ENCODE peak calls at places on chromosomes 3 and 15, in eight cellular contexts. I is AG09309; Q is mucosa of descending colon; D is CD8-positive, alpha-beta memory T cell; N is transverse colon; E is cardiac muscle cell; X is H7; M is right lobe of liver. Y is an unnamed sample.

GRCh38 chr15:74340139-74340538 is 27.3 kb downstream of the CYP11A1 start:
- DNase-seq in N (no peak), X (peak; percentile 27), E (peak; percentile 47), I (no peak), M (no peak), Q (no peak), D (no peak), Y (no peak)

GRCh38 chr3:24316887-24317383 is 177.7 kb downstream of the THRB start:
- DNase-seq in Q (no peak), E (peak; percentile 54), X (no peak), I (no peak), M (no peak), D (no peak), N (peak; percentile 68), Y (peak; percentile 64)

GRCh38 chr3:13451301-13451673 is 28.8 kb upstream of the HDAC11 start:
- DNase-seq in M (no peak), Q (no peak), D (no peak), X (no peak), I (no peak), N (peak; percentile 24), E (no peak), Y (no peak)

GRCh38 chr15:85673326-85673725 is 121.4 kb downstream of the KLHL25 start:
- DNase-seq in I (no peak), X (no peak), N (no peak), E (no peak), D (no peak), M (no peak), Q (no peak), Y (no peak)

GRCh38 chr3:30231277-30232141 is 374.9 kb upstream of the TGFBR2 start:
- DNase-seq in X (no peak), N (no peak), Q (no peak), I (peak; percentile 85), M (no peak), E (peak; percentile 59), D (no peak), Y (no peak)

GRCh38 chr3:14274537-14274936 is 95.9 kb downstream of the LSM3 start:
- DNase-seq in I (no peak), Q (no peak), X (no peak), N (no peak), D (no peak), E (no peak), M (no peak), Y (no peak)

GRCh38 chr3:171001957-171002694 is 24.4 kb downstream of the SLC2A2 start:
- DNase-seq in M (no peak), Q (no peak), I (no peak), N (peak; percentile 18), E (peak; percentile 23), D (no peak), X (no peak), Y (peak; percentile 84)

GRCh38 chr15:88917764-88918163 is 4.6 kb upstream of the MFGE8 start:
- DNase-seq in E (no peak), Q (no peak), X (no peak), D (no peak), N (no peak), I (no peak), M (no peak), Y (no peak)

GRCh38 chr3:78721771-78722543 is 1045.8 kb downstream of the ROBO1 start:
- DNase-seq in M (no peak), Q (no peak), X (no peak), E (no peak), N (no peak), I (no peak), D (no peak), Y (no peak)

GRCh38 chr3:136343873-136344281 is 93.7 kb downstream of the PCCB start:
- DNase-seq in Q (peak; percentile 89), M (no peak), I (peak; percentile 89), X (no peak), N (peak; percentile 91), E (peak; percentile 91), D (no peak), Y (peak; percentile 41)

GRCh38 chr3:162729686-162730085 is 1233.1 kb downstream of the OTOL1 start:
- DNase-seq in X (no peak), N (no peak), E (no peak), M (no peak), I (no peak), Q (no peak), D (no peak), Y (no peak)

GRCh38 chr3:57752307-57752706 is 3.8 kb upstream of the SLMAP start:
- DNase-seq in X (no peak), Q (no peak), I (no peak), D (no peak), E (no peak), N (peak; percentile 59), M (no peak), Y (no peak)

GRCh38 chr15:101156061-101156460 is 95.8 kb downstream of the CHSY1 start:
- DNase-seq in X (no peak), I (no peak), Q (no peak), M (no peak), E (no peak), D (no peak), N (no peak), Y (no peak)

GRCh38 chr3:150746791-150747590 is 16.0 kb downstream of the SIAH2 start:
- DNase-seq in D (no peak), N (no peak), M (peak; percentile 66), E (no peak), Q (no peak), I (no peak), X (no peak), Y (no peak)

GRCh38 chr15:79179108-79179561 is 88.6 kb upstream of the RASGRF1 start:
- DNase-seq in E (peak; percentile 18), X (no peak), Q (no peak), I (no peak), N (no peak), M (no peak), D (no peak), Y (peak; percentile 83)

GRCh38 chr3:69649713-69650419 is 89.4 kb upstream of the MITF start:
- DNase-seq in D (no peak), Q (no peak), I (no peak), M (no peak), X (no peak), E (peak; percentile 60), N (no peak), Y (no peak)

GRCh38 chr15:83698294-83698693 is 44.4 kb downstream of the ADAMTSL3 start:
- DNase-seq in I (no peak), M (no peak), E (peak; percentile 48), D (no peak), Q (no peak), X (no peak), N (peak; percentile 46), Y (no peak)

GRCh38 chr3:157063926-157064325 is 96.0 kb downstream of the CCNL1 start:
- DNase-seq in N (no peak), X (no peak), I (no peak), E (peak; percentile 37), M (no peak), Q (no peak), D (no peak), Y (no peak)

GRCh38 chr3:181555681-181556080 is 156.0 kb upstream of the SOX2 start:
- DNase-seq in D (no peak), M (peak; percentile 72), X (no peak), Q (no peak), E (no peak), N (no peak), I (no peak), Y (no peak)

GRCh38 chr3:130916507-130917167 is 22.8 kb downstream of the ATP2C1 start:
- DNase-seq in X (no peak), D (no peak), E (no peak), M (no peak), N (no peak), I (no peak), Q (no peak), Y (no peak)

GRCh38 chr3:178385280-178385952 is 150.8 kb upstream of the KCNMB2 start:
- DNase-seq in N (no peak), M (no peak), X (peak; percentile 50), Q (no peak), D (peak; percentile 21), I (no peak), E (peak; percentile 73), Y (peak; percentile 46)

GRCh38 chr15:49438970-49439631 is 16.1 kb downstream of the FGF7 start:
- DNase-seq in I (no peak), E (peak; percentile 68), Q (peak; percentile 11), M (no peak), N (peak; percentile 17), X (no peak), D (no peak), Y (no peak)

GRCh38 chr15:64379216-64379960 is 1.9 kb downstream of the PCLAF start:
- DNase-seq in Q (no peak), X (peak; percentile 19), M (no peak), N (no peak), D (no peak), I (no peak), E (no peak), Y (no peak)
- H3K4me3 ChIP-seq in Q (no peak overlapping the region), X (no peak overlapping the region), M (no peak overlapping the region), N (no peak overlapping the region), D (no peak overlapping the region), I (no peak overlapping the region), E (no peak overlapping the region), Y (no peak overlapping the region)

GRCh38 chr15:68204361-68204760 is 771 bp downstream of the CALML4 start:
- DNase-seq in N (no peak), X (peak; percentile 38), M (no peak), E (no peak), Q (no peak), D (no peak), I (no peak), Y (no peak)
- H3K4me3 ChIP-seq in N (peak overlapping the region; percentile 61), X (no peak overlapping the region), M (no peak overlapping the region), E (no peak overlapping the region), Q (peak overlapping the region; percentile 0), D (no peak overlapping the region), I (no peak overlapping the region), Y (peak overlapping the region; percentile 29)

DNA sequence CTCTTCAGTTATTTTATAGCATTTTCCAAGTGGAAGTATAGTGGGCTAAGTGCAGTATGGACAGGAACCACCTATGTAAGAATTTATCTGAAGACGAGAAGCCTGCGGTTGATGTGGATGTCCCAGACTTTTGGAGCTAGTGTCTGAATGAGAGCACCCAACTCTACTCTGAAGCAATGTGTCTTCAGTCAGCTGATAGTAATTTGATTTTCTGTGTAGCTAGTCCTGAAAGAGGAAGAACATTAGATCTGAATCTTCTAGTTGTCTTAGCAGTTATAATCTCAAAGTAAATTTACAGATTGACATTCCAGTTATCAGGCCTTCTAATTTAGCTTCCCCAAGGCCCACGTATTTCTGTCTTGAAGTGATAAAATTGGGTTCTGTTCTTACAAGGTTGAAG is 1.4 kb downstream of the TCAIM start:
- DNase-seq in N (no peak), D (no peak), M (no peak), X (no peak), E (no peak), I (no peak), Q (no peak), Y (no peak)
- H3K4me3 ChIP-seq in N (no peak overlapping the region), D (no peak overlapping the region), M (peak overlapping the region; percentile 88), X (no peak overlapping the region), E (peak overlapping the region; percentile 48), I (no peak overlapping the region), Q (no peak overlapping the region), Y (peak overlapping the region; percentile 73)

DNA sequence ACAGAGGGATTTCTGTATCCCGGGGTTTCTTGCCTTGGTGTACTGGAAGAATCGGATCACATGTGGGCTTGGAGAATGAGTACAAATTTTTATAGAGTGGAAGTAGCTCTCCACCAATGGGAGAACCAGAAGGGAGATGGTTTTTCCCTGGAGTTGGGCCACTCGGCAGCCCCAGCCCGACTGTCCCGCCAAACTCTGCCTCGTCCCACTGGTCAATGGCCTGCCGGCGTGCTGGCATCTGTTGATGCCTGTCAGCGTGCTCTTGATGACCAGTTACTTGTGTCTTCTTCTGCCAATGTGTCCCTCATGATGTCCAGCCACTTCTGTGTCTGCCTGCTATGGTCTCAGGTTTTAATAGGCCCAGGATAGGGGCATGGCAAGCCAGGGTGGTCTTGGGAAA is 100.5 kb downstream of the CFAP44 start:
- DNase-seq in X (no peak), D (no peak), M (no peak), Q (no peak), N (no peak), I (no peak), E (no peak), Y (no peak)
- H3K4me3 ChIP-seq in X (no peak overlapping the region), D (no peak overlapping the region), M (no peak overlapping the region), Q (no peak overlapping the region), N (no peak overlapping the region), I (no peak overlapping the region), E (no peak overlapping the region), Y (no peak overlapping the region)